ENCODE peak calls at places on chromosomes 2 and 18, in nine cellular contexts. M is HT1080; B is kidney glomerular epithelial cell; O is stimulated activated CD4-positive, alpha-beta T cell treated with anti-CD3 and anti-CD28 coated beads, Interleukin-2, amount 100 ng/mL, for 48 hours; X is nephron progenitor cell; S is neural crest cell; C is T-helper 2 cell; F is mucosa of descending colon; W is AG09309. P is an unnamed sample.

GRCh38 chr2:46210063-46210462 is 87.1 kb upstream of the EPAS1 start:
- DNase-seq in S (no peak), F (no peak), O (no peak), C (no peak), M (no peak), X (no peak), W (no peak), B (no peak), P (no peak)

GRCh38 chr18:50590625-50591024 is 30.7 kb downstream of the MAPK4 start:
- DNase-seq in S (no peak), X (no peak), M (no peak), F (no peak), O (no peak), C (no peak), B (no peak), W (no peak), P (no peak)

GRCh38 chr2:148298201-148298600 is 277.3 kb downstream of the MBD5 start:
- DNase-seq in C (no peak), W (no peak), F (no peak), X (no peak), M (peak; percentile 35), B (peak; percentile 28), O (no peak), S (no peak), P (peak; percentile 5)

GRCh38 chr2:54741250-54741649 is 17.8 kb downstream of the EML6 start:
- DNase-seq in F (no peak), C (no peak), S (no peak), B (no peak), X (no peak), M (peak; percentile 11), O (no peak), W (no peak), P (no peak)

GRCh38 chr2:96916156-96917007 is 46.5 kb upstream of the SEMA4C start:
- DNase-seq in F (no peak), B (no peak), S (no peak), M (no peak), O (no peak), C (no peak), W (no peak), X (no peak), P (no peak)

GRCh38 chr2:238528953-238529781 is 102.4 kb downstream of the ASB1 start:
- DNase-seq in S (no peak), F (no peak), M (no peak), O (no peak), C (no peak), B (no peak), X (no peak), W (peak; percentile 33), P (no peak)

GRCh38 chr2:234025475-234025874 is 25.0 kb upstream of the SPP2 start:
- DNase-seq in W (no peak), B (no peak), F (no peak), M (no peak), O (no peak), C (no peak), X (no peak), S (no peak), P (no peak)

GRCh38 chr2:143210446-143210819 is 81.2 kb downstream of the ARHGAP15 start:
- DNase-seq in O (no peak), F (no peak), M (no peak), C (no peak), B (no peak), W (no peak), X (no peak), S (no peak), P (no peak)

GRCh38 chr2:156532989-156533388 is 96.8 kb downstream of the GPD2 start:
- DNase-seq in C (no peak), F (no peak), X (no peak), S (no peak), M (no peak), B (no peak), O (no peak), W (no peak), P (no peak)

GRCh38 chr18:58247363-58247834 is 203.4 kb downstream of the NEDD4L start:
- DNase-seq in S (no peak), B (peak; percentile 35), O (no peak), M (no peak), W (no peak), X (peak; percentile 40), F (no peak), C (no peak), P (no peak)

GRCh38 chr18:12686100-12686499 is 16.4 kb downstream of the CEP76 start:
- DNase-seq in X (no peak), F (no peak), C (no peak), O (no peak), S (no peak), W (no peak), B (peak; percentile 8), M (peak; percentile 41), P (no peak)

GRCh38 chr18:78561757-78562445 is 417.7 kb upstream of the SALL3 start:
- DNase-seq in M (no peak), S (no peak), C (no peak), F (no peak), X (no peak), W (no peak), B (no peak), O (no peak), P (no peak)

GRCh38 chr2:43057026-43057741 is 169.2 kb downstream of the ZFP36L2 start:
- DNase-seq in X (no peak), C (no peak), F (peak; percentile 18), O (no peak), W (no peak), M (no peak), S (no peak), B (no peak), P (no peak)

GRCh38 chr2:233838726-233839446 is 15.4 kb downstream of the HJURP start:
- DNase-seq in W (no peak), C (no peak), B (no peak), F (no peak), X (no peak), M (no peak), S (no peak), O (no peak), P (no peak)

GRCh38 chr2:106575955-106576354 is 88.8 kb downstream of the CD8B2 start:
- DNase-seq in O (no peak), F (no peak), S (no peak), X (peak; percentile 61), M (no peak), C (no peak), W (peak; percentile 16), B (peak; percentile 95), P (peak; percentile 83)

GRCh38 chr2:32357545-32358482 is 991 bp downstream of the BIRC6 start:
- DNase-seq in X (peak; percentile 61), B (no peak), O (peak; percentile 30), M (peak; percentile 11), C (peak; percentile 16), S (peak; percentile 29), F (peak; percentile 70), W (no peak), P (peak; percentile 68)

GRCh38 chr2:73250872-73251846 is 17.1 kb downstream of the CCT7 start:
- DNase-seq in W (no peak), C (no peak), S (no peak), B (no peak), O (no peak), X (no peak), M (no peak), F (no peak), P (no peak)

GRCh38 chr18:7485616-7486015 is 81.5 kb upstream of the PTPRM start:
- DNase-seq in F (no peak), B (no peak), X (no peak), C (no peak), M (no peak), W (no peak), S (no peak), O (no peak), P (no peak)

GRCh38 chr18:48393170-48393569 is 16.0 kb downstream of the ZBTB7C start:
- DNase-seq in F (no peak), M (peak; percentile 56), X (no peak), O (no peak), S (no peak), B (no peak), C (no peak), W (no peak), P (no peak)

GRCh38 chr2:85353876-85354285 is 447 bp downstream of the RETSAT start:
- DNase-seq in M (peak; percentile 37), O (peak; percentile 11), W (no peak), B (no peak), C (no peak), X (no peak), S (no peak), F (peak; percentile 81), P (peak; percentile 34)

GRCh38 chr2:240935101-240935876 is 29.2 kb downstream of the CROCC2 start:
- DNase-seq in S (no peak), C (no peak), W (no peak), B (no peak), X (peak; percentile 2), M (no peak), O (no peak), F (no peak), P (no peak)

GRCh38 chr2:213320604-213321003 is 36.3 kb downstream of the SPAG16 start:
- DNase-seq in B (no peak), F (no peak), O (no peak), W (no peak), X (no peak), S (no peak), C (no peak), M (no peak), P (no peak)

GRCh38 chr2:239651859-239652258 is 251.0 kb upstream of the HDAC4 start:
- DNase-seq in S (no peak), M (no peak), O (no peak), W (no peak), C (no peak), X (no peak), F (no peak), B (no peak), P (no peak)

GRCh38 chr2:98454500-98455235 is 10.0 kb downstream of the INPP4A start:
- DNase-seq in C (no peak), B (peak; percentile 11), X (no peak), O (no peak), S (no peak), W (no peak), F (no peak), M (peak; percentile 47), P (peak; percentile 46)

GRCh38 chr18:2459886-2460285 is 111.4 kb downstream of the METTL4 start:
- DNase-seq in C (no peak), F (no peak), O (no peak), X (no peak), W (no peak), S (no peak), M (peak; percentile 59), B (no peak), P (no peak)

GRCh38 chr18:26103579-26103978 is 13.2 kb upstream of the SS18 start:
- DNase-seq in X (peak; percentile 15), F (no peak), C (peak; percentile 5), B (no peak), O (peak; percentile 44), W (no peak), M (peak; percentile 11), S (peak; percentile 4), P (peak; percentile 57)

GRCh38 chr18:53457068-53457467 is 767.4 kb downstream of the MBD2 start:
- DNase-seq in B (peak; percentile 10), F (no peak), C (no peak), M (peak; percentile 25), X (no peak), W (no peak), O (no peak), S (no peak), P (no peak)

GRCh38 chr2:144682248-144682647 is 162.3 kb upstream of the ZEB2 start:
- DNase-seq in C (no peak), F (no peak), O (no peak), M (no peak), B (no peak), S (no peak), X (no peak), W (no peak), P (no peak)

GRCh38 chr2:100876231-100876860 is 56.4 kb downstream of the NPAS2 start:
- DNase-seq in O (no peak), M (no peak), B (no peak), S (no peak), C (no peak), X (no peak), F (no peak), W (no peak), P (no peak)

GRCh38 chr2:224968051-224968450 is 74.2 kb downstream of the DOCK10 start:
- DNase-seq in S (no peak), W (no peak), O (no peak), B (no peak), M (peak; percentile 31), X (no peak), C (no peak), F (no peak), P (no peak)

GRCh38 chr2:31931916-31932315 is 78.9 kb downstream of the MEMO1 start:
- DNase-seq in X (no peak), W (no peak), C (no peak), S (no peak), M (no peak), O (no peak), B (no peak), F (no peak), P (no peak)

P was measured in iPS-NIHi11.